ENCODE peak calls at places on chromosomes 16 and 17, in nine cellular contexts. N is cardiac muscle cell, S is kidney, G is transverse colon, D is tibial nerve, W is neural progenitor cell, V is astrocyte, M is fibroblast of lung, Q is A549. L is an unnamed sample.

GRCh38 chr17:81902023-81902652 is at the start of gene NPB:
- DNase-seq in V (no peak), Q (no peak), S (peak; percentile 79), W (peak; percentile 74), M (no peak), G (no peak), N (peak; percentile 21), D (no peak), L (no peak)

GRCh38 chr17:81958633-81959342 is 2.2 kb downstream of the NOTUM start:
- DNase-seq in Q (no peak), V (no peak), S (no peak), W (no peak), G (no peak), N (no peak), D (no peak), M (no peak), L (no peak)

GRCh38 chr16:70383421-70383960 is 36.8 kb downstream of the DDX19A start:
- DNase-seq in Q (no peak), S (no peak), V (no peak), N (no peak), D (no peak), W (no peak), G (no peak), M (no peak), L (no peak)

GRCh38 chr16:27080870-27081269 is 14.1 kb downstream of the C16orf82 start:
- DNase-seq in M (no peak), V (no peak), D (no peak), W (peak; percentile 48), Q (peak; percentile 35), N (peak; percentile 11), S (no peak), G (no peak), L (peak; percentile 19)

GRCh38 chr17:10754109-10754508 is 24.3 kb upstream of the TMEM220 start:
- DNase-seq in M (no peak), G (peak; percentile 63), N (peak; percentile 31), D (no peak), Q (peak; percentile 72), V (no peak), W (peak; percentile 76), S (no peak), L (no peak)

GRCh38 chr17:41013606-41014005 is 4.7 kb upstream of the KRTAP3-1 start:
- DNase-seq in G (no peak), N (no peak), S (no peak), D (no peak), M (no peak), W (no peak), Q (no peak), V (no peak), L (no peak)

GRCh38 chr17:2059125-2059836 is 4.4 kb downstream of the HIC1 start:
- DNase-seq in S (peak; percentile 79), Q (no peak), V (no peak), M (no peak), G (no peak), W (no peak), N (no peak), D (no peak), L (peak; percentile 70)

GRCh38 chr17:71398706-71399620 is 721.9 kb upstream of the SOX9 start:
- DNase-seq in Q (no peak), S (no peak), D (no peak), G (no peak), W (peak; percentile 15), M (peak; percentile 67), N (peak; percentile 3), V (peak; percentile 67), L (no peak)

GRCh38 chr17:33964344-33964979 is 290.6 kb upstream of the CCL2 start:
- DNase-seq in W (no peak), G (peak; percentile 25), S (no peak), D (no peak), V (no peak), M (no peak), N (no peak), Q (no peak), L (no peak)

GRCh38 chr16:75244844-75245758 is 6.3 kb downstream of the BCAR1 start:
- DNase-seq in M (peak; percentile 99), Q (peak; percentile 67), G (peak; percentile 74), V (peak; percentile 97), S (peak; percentile 95), W (peak; percentile 57), D (peak; percentile 65), N (peak; percentile 98), L (no peak)

GRCh38 chr16:77794586-77794985 is 6.2 kb downstream of the VAT1L start:
- DNase-seq in W (no peak), Q (no peak), G (no peak), D (no peak), M (peak; percentile 90), N (peak; percentile 17), V (peak; percentile 86), S (no peak), L (no peak)

GRCh38 chr16:71467810-71468209 is 5.8 kb upstream of the ZNF23 start:
- DNase-seq in S (no peak), G (no peak), V (peak; percentile 15), M (peak; percentile 31), D (no peak), W (peak; percentile 85), N (peak; percentile 46), Q (no peak), L (no peak)

GRCh38 chr17:34435182-34435928 is 72.3 kb upstream of the CCL1 start:
- DNase-seq in S (no peak), Q (no peak), D (no peak), G (no peak), V (no peak), N (no peak), M (no peak), W (no peak), L (no peak)

GRCh38 chr16:75130150-75130771 is 13.7 kb upstream of the LDHD start:
- DNase-seq in G (no peak), N (no peak), Q (no peak), S (no peak), V (no peak), W (no peak), M (no peak), D (no peak), L (no peak)

GRCh38 chr16:9971907-9972306 is 210.3 kb downstream of the GRIN2A start:
- DNase-seq in M (no peak), Q (no peak), N (no peak), D (no peak), V (no peak), S (no peak), G (no peak), W (no peak), L (no peak)

GRCh38 chr17:4008496-4009163 is 44.4 kb upstream of the ATP2A3 start:
- DNase-seq in D (no peak), G (no peak), Q (no peak), N (no peak), S (peak; percentile 49), V (no peak), W (no peak), M (no peak), L (no peak)

GRCh38 chr17:67656494-67657203 is 61.1 kb upstream of the NOL11 start:
- DNase-seq in M (no peak), N (no peak), W (no peak), S (no peak), D (no peak), V (no peak), Q (no peak), G (no peak), L (no peak)

DNA sequence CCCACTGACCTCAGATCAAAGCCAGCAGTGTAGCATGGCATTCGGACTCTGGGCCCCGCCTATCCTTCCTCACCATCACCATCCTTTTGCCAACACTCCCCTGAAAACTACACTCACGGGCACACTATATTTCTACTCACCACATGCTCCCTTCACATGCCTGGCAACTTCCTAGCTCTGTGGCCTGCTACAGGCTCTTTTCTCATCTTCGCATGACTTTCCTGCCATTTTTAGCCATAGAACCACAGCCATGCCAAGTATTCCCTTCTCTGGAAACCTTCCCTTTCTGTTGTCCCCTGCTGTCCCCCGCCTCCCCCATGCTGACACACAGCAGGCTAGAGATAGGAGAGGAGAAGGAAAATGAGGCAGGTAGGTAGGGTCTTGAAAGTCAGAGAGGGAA is 45.5 kb upstream of the MMP2 start:
- DNase-seq in G (no peak), V (no peak), S (no peak), N (no peak), Q (no peak), W (no peak), M (no peak), D (no peak), L (no peak)
- H3K27ac ChIP-seq in G (no peak overlapping the region), V (no peak overlapping the region), S (no peak overlapping the region), N (no peak overlapping the region), Q (no peak overlapping the region), W (no peak overlapping the region), M (no peak overlapping the region), D (no peak overlapping the region), L (no peak overlapping the region)

DNA sequence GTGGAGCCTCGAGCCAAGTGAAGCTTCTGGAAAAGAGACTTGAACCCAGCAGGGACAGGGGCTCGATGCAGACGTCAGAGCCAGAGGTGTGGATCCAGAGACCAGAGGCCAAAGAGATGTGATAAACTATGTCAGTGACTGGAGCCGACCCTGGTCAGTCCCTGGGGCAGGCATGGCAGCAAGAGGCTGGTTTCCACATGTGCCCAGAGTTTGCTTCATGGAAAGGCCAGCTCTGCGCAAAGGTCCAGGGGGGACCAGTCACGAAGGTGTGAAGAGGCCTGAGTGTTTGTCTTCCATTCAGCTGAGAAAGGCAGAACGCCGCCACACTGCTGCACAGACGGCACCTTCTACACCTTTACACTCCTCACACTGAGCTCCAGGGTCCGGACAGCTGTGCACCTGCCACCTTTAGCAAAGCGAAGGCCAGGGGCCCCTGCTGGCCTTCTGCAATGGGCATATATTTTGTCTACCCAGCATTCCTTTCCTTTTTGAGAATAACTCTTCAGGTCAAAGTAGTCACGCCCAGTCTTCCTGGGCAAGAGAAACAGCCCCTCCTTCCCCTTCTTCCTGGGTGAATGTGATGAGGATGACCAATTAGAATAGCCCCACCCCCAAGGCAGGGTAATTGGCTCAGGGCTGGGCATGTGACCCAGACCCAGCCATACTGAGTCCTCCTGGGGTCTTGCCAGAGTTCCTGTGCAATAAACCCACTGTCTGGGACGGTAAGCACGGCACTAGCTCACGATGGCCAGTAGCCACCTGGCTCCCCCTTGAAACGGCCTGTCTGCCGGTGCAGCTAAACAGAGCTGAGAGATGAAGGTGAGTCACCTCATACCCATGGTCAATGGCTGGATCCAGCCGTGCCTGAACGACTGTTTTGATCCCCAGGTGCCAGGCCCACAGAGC is 2.3 kb upstream of the RPH3AL start:
- DNase-seq in W (no peak), N (no peak), G (no peak), V (no peak), M (no peak), S (peak; percentile 87), D (no peak), Q (no peak), L (no peak)
- H3K9me3 ChIP-seq in W (no peaks in the 10 kb centered on the region), N (no peaks in the 10 kb centered on the region), G (no peaks in the 10 kb centered on the region), V (no peaks in the 10 kb centered on the region), M (no peaks in the 10 kb centered on the region), S (no peaks in the 10 kb centered on the region), D (no peaks in the 10 kb centered on the region), Q (no peaks in the 10 kb centered on the region), L (no peaks in the 10 kb centered on the region)

DNA sequence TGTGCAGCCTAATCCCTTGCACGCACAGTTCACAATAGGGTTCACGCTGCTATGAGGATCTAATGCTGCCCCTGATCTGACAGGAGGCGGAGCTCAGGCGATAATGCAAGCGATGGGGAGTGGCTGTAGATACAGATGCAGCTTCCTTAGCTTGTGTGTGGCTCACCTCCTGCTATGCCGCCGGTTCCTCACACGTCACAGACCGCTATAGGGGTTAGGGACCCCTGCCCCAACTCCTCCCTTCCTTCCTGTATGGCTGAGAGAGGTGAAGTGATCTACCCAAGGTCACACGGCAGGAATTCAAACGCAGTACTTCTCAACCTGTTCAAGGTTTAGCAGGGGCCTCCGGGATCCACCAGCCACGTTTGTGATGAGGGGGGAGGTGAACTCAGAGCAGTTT is 13.4 kb upstream of the PLLP start:
- DNase-seq in S (no peak), M (no peak), Q (no peak), V (no peak), G (no peak), N (no peak), D (no peak), W (peak; percentile 20), L (no peak)
- TF ChIP-seq CTCF in S (no peak), M (no peak), Q (no peak), V (no peak), G (no peak), N (no peak), D (no peak), W (no peak), L (no peak)

GRCh38 chr16:50499254-50499653 is 48.9 kb upstream of the NKD1 start:
- DNase-seq in M (no peak), W (no peak), Q (no peak), N (no peak), D (no peak), G (no peak), V (no peak), S (no peak), L (no peak)
- H3K27ac ChIP-seq in M (no peak overlapping the region), W (no peak overlapping the region), Q (no peak overlapping the region), N (no peak overlapping the region), D (no peak overlapping the region), G (no peak overlapping the region), V (no peak overlapping the region), S (no peak overlapping the region), L (no peak overlapping the region)